ENCODE peak calls at places on chromosomes 7 and 10, in seven cellular contexts. One of them, this sample, is unnamed.

GRCh38 chr10:4186849-4187248 is 401.8 kb upstream of the KLF6 start:
- DNase-seq in A549: no peak
- DNase-seq in mammary epithelial cell: no peak
- DNase-seq in OCI-LY7: no peak
- DNase-seq in lower lobe of right lung: no peak
- DNase-seq in astrocyte of the spinal cord: no peak
- DNase-seq in HAP-1: no peak
- DNase-seq in this sample: no peak

GRCh38 chr10:79097021-79097695 is 28.4 kb downstream of the ZMIZ1 start:
- DNase-seq in A549: no peak
- DNase-seq in lower lobe of right lung: no peak
- DNase-seq in OCI-LY7: no peak
- DNase-seq in HAP-1: no peak
- DNase-seq in astrocyte of the spinal cord: no peak
- DNase-seq in mammary epithelial cell: no peak
- DNase-seq in this sample: no peak

GRCh38 chr10:58385784-58386112 is 538 bp downstream of the TFAM start:
- DNase-seq in mammary epithelial cell: peak; percentile 45
- DNase-seq in astrocyte of the spinal cord: peak; percentile 27
- DNase-seq in OCI-LY7: peak; percentile 22
- DNase-seq in lower lobe of right lung: peak; percentile 51
- DNase-seq in HAP-1: peak; percentile 49
- DNase-seq in A549: peak; percentile 42
- DNase-seq in this sample: no peak

GRCh38 chr10:19488592-19489280 is 327.5 kb upstream of the PLXDC2 start:
- DNase-seq in A549: no peak
- DNase-seq in lower lobe of right lung: peak; percentile 62
- DNase-seq in astrocyte of the spinal cord: peak; percentile 8
- DNase-seq in HAP-1: peak; percentile 51
- DNase-seq in mammary epithelial cell: no peak
- DNase-seq in OCI-LY7: no peak
- DNase-seq in this sample: no peak

GRCh38 chr10:102654566-102654965 is 10.3 kb downstream of the TRIM8 start:
- DNase-seq in A549: no peak
- DNase-seq in HAP-1: no peak
- DNase-seq in astrocyte of the spinal cord: no peak
- DNase-seq in OCI-LY7: no peak
- DNase-seq in lower lobe of right lung: no peak
- DNase-seq in mammary epithelial cell: no peak
- DNase-seq in this sample: no peak

GRCh38 chr10:124086097-124086710 is 7.2 kb downstream of the CHST15 start:
- DNase-seq in OCI-LY7: no peak
- DNase-seq in mammary epithelial cell: no peak
- DNase-seq in astrocyte of the spinal cord: no peak
- DNase-seq in A549: no peak
- DNase-seq in lower lobe of right lung: peak; percentile 40
- DNase-seq in HAP-1: no peak
- DNase-seq in this sample: no peak

GRCh38 chr7:135206887-135207738 is 4.2 kb downstream of the WDR91 start:
- DNase-seq in mammary epithelial cell: no peak
- DNase-seq in OCI-LY7: no peak
- DNase-seq in astrocyte of the spinal cord: no peak
- DNase-seq in lower lobe of right lung: no peak
- DNase-seq in HAP-1: no peak
- DNase-seq in A549: no peak
- DNase-seq in this sample: no peak

GRCh38 chr10:80664071-80664680 is 126.5 kb downstream of the SH2D4B start:
- DNase-seq in HAP-1: peak; percentile 58
- DNase-seq in mammary epithelial cell: peak; percentile 66
- DNase-seq in lower lobe of right lung: peak; percentile 81
- DNase-seq in OCI-LY7: peak; percentile 40
- DNase-seq in astrocyte of the spinal cord: peak; percentile 52
- DNase-seq in A549: peak; percentile 70
- DNase-seq in this sample: no peak

GRCh38 chr7:106393564-106393963 is 108.8 kb upstream of the NAMPT start:
- DNase-seq in lower lobe of right lung: no peak
- DNase-seq in OCI-LY7: no peak
- DNase-seq in HAP-1: no peak
- DNase-seq in astrocyte of the spinal cord: no peak
- DNase-seq in mammary epithelial cell: no peak
- DNase-seq in A549: no peak
- DNase-seq in this sample: no peak

GRCh38 chr10:46787321-46787615 is 124.0 kb upstream of the PTPN20 start:
- DNase-seq in astrocyte of the spinal cord: peak; percentile 46
- DNase-seq in A549: peak; percentile 46
- DNase-seq in lower lobe of right lung: no peak
- DNase-seq in HAP-1: no peak
- DNase-seq in mammary epithelial cell: peak; percentile 42
- DNase-seq in OCI-LY7: peak; percentile 19
- DNase-seq in this sample: no peak

GRCh38 chr10:77074104-77074638 is 563.4 kb downstream of the KCNMA1 start:
- DNase-seq in mammary epithelial cell: no peak
- DNase-seq in HAP-1: no peak
- DNase-seq in OCI-LY7: no peak
- DNase-seq in A549: no peak
- DNase-seq in astrocyte of the spinal cord: no peak
- DNase-seq in lower lobe of right lung: no peak
- DNase-seq in this sample: no peak

GRCh38 chr7:22664988-22665798 is 61.8 kb upstream of the IL6 start:
- DNase-seq in OCI-LY7: no peak
- DNase-seq in lower lobe of right lung: no peak
- DNase-seq in HAP-1: no peak
- DNase-seq in A549: no peak
- DNase-seq in mammary epithelial cell: no peak
- DNase-seq in astrocyte of the spinal cord: no peak
- DNase-seq in this sample: no peak

GRCh38 chr7:158698657-158699195 is 5.9 kb downstream of the NCAPG2 start:
- DNase-seq in astrocyte of the spinal cord: no peak
- DNase-seq in mammary epithelial cell: no peak
- DNase-seq in HAP-1: no peak
- DNase-seq in A549: no peak
- DNase-seq in OCI-LY7: no peak
- DNase-seq in lower lobe of right lung: no peak
- DNase-seq in this sample: no peak

GRCh38 chr7:158695056-158695455 is 9.5 kb downstream of the NCAPG2 start:
- DNase-seq in A549: no peak
- DNase-seq in HAP-1: no peak
- DNase-seq in OCI-LY7: no peak
- DNase-seq in astrocyte of the spinal cord: no peak
- DNase-seq in mammary epithelial cell: no peak
- DNase-seq in lower lobe of right lung: no peak
- DNase-seq in this sample: no peak

GRCh38 chr7:158694650-158695049 is 10.0 kb downstream of the NCAPG2 start:
- DNase-seq in lower lobe of right lung: no peak
- DNase-seq in OCI-LY7: no peak
- DNase-seq in A549: no peak
- DNase-seq in HAP-1: no peak
- DNase-seq in mammary epithelial cell: no peak
- DNase-seq in astrocyte of the spinal cord: no peak
- DNase-seq in this sample: no peak

GRCh38 chr7:158699341-158699740 is 5.3 kb downstream of the NCAPG2 start:
- DNase-seq in lower lobe of right lung: no peak
- DNase-seq in astrocyte of the spinal cord: no peak
- DNase-seq in A549: no peak
- DNase-seq in OCI-LY7: no peak
- DNase-seq in mammary epithelial cell: no peak
- DNase-seq in HAP-1: no peak
- DNase-seq in this sample: no peak

DNA sequence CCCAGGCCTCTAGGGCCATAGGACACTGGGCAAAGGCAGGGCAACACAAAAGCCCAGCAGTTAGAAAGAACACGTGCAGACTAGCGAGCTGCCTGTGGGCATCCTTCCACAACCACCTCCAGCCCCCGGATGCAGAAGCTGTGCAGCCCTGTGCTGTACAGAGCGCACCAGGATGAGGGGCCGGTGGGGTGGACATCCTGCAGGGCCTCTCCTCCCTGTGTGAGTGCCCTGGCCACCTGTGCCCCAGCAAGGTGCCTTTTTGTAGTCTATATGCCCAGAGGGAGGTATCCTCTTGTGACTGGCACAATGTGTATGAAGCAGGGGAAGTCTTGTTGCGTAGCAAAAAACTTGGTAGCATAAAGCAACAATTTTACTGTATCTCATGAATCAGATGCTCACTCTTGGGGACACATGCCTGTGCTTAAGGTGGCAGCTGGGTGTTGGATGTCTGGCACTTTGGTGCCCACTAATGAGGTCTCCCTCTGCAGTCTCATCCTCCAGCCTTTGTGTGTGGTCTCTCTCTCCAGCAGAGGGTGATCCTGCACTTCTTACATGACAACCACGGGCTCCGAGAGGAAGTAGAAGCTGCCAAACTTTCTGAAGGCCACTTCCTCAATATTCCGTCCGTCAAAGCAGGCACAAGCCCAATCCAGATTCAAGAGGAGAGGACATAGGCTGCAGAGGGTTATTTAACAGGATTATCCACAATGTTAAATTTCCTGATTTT is 8.7 kb downstream of the NCAPG2 start:
- DNase-seq in mammary epithelial cell: peak; percentile 30
- DNase-seq in astrocyte of the spinal cord: peak; percentile 80
- DNase-seq in A549: peak; percentile 76
- DNase-seq in HAP-1: no peak
- DNase-seq in lower lobe of right lung: peak; percentile 53
- DNase-seq in OCI-LY7: no peak
- DNase-seq in this sample: no peak
- H3K4me3 ChIP-seq in mammary epithelial cell: no peak overlapping the region
- H3K4me3 ChIP-seq in astrocyte of the spinal cord: no peak overlapping the region
- H3K4me3 ChIP-seq in A549: no peak overlapping the region
- H3K4me3 ChIP-seq in HAP-1: no peak overlapping the region
- H3K4me3 ChIP-seq in lower lobe of right lung: no peak overlapping the region
- H3K4me3 ChIP-seq in OCI-LY7: no peak overlapping the region
- H3K4me3 ChIP-seq in this sample: no peak overlapping the region

GRCh38 chr7:21256310-21256877 is 171.5 kb upstream of the SP4 start:
- DNase-seq in A549: peak; percentile 53
- DNase-seq in HAP-1: peak; percentile 51
- DNase-seq in astrocyte of the spinal cord: peak; percentile 57
- DNase-seq in OCI-LY7: peak; percentile 45
- DNase-seq in mammary epithelial cell: peak; percentile 6
- DNase-seq in lower lobe of right lung: no peak
- DNase-seq in this sample: no peak

GRCh38 chr7:21251166-21251806 is 176.6 kb upstream of the SP4 start:
- DNase-seq in mammary epithelial cell: no peak
- DNase-seq in lower lobe of right lung: no peak
- DNase-seq in astrocyte of the spinal cord: no peak
- DNase-seq in A549: no peak
- DNase-seq in HAP-1: no peak
- DNase-seq in OCI-LY7: no peak
- DNase-seq in this sample: no peak

DNA sequence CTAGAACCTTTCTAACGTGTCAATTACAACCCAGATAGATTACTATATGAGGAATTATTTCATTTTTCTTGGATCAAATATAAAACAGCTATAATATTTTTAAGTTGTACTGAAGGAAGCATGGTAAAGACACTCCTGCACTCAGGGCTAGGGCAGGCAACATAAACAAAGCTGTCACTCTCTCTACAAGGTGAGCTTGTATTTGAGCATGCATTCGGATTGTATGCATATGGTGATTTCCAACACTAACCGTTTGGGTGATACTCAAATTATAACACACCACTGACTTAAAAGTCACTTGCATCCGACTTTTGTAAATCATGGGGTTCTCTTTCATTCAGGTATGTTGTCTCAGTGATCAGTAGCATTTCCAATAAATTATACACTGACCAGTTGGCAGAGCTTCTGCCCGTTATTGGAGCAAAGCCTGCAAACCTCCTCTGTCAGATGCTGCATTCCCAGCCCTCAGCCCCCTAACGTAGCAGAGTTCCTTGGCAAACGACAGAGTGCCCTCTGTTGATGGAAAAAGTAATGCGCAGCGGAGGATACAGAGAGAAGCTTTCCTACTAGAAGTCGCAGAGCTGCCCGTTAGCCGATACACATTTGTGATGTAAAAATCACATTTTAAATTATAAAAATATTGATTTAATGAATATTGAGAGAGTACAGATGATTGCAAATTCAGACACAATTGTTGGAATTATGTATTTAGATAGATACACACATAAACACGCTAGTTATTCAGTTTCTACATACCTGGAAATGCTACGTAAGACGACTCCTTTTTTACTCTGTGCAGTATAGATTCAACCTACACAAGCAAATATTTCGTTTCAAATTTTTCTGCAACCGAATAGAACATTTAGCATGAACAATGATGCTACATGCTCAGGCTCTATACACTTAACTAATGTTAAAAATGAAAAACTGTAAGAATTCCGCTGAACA is 173.9 kb upstream of the SP4 start:
- DNase-seq in mammary epithelial cell: peak; percentile 52
- DNase-seq in OCI-LY7: peak; percentile 21
- DNase-seq in A549: peak; percentile 50
- DNase-seq in lower lobe of right lung: no peak
- DNase-seq in HAP-1: peak; percentile 79
- DNase-seq in astrocyte of the spinal cord: peak; percentile 54
- DNase-seq in this sample: no peak
- H3K4me3 ChIP-seq in mammary epithelial cell: no peak overlapping the region
- H3K4me3 ChIP-seq in OCI-LY7: no peak overlapping the region
- H3K4me3 ChIP-seq in A549: no peak overlapping the region
- H3K4me3 ChIP-seq in lower lobe of right lung: no peak overlapping the region
- H3K4me3 ChIP-seq in HAP-1: no peak overlapping the region
- H3K4me3 ChIP-seq in astrocyte of the spinal cord: no peak overlapping the region
- H3K4me3 ChIP-seq in this sample: no peak overlapping the region

GRCh38 chr10:86449926-86450558 is 71.5 kb downstream of the WAPL start:
- DNase-seq in mammary epithelial cell: no peak
- DNase-seq in A549: no peak
- DNase-seq in lower lobe of right lung: no peak
- DNase-seq in HAP-1: no peak
- DNase-seq in OCI-LY7: peak; percentile 61
- DNase-seq in astrocyte of the spinal cord: no peak
- DNase-seq in this sample: no peak
- H3K4me3 ChIP-seq in mammary epithelial cell: no peak overlapping the region
- H3K4me3 ChIP-seq in A549: no peak overlapping the region
- H3K4me3 ChIP-seq in lower lobe of right lung: no peak overlapping the region
- H3K4me3 ChIP-seq in HAP-1: no peak overlapping the region
- H3K4me3 ChIP-seq in OCI-LY7: peak overlapping the region; percentile 18
- H3K4me3 ChIP-seq in astrocyte of the spinal cord: no peak overlapping the region
- H3K4me3 ChIP-seq in this sample: no peak overlapping the region

GRCh38 chr10:132596742-132597279 is 59.2 kb downstream of the INPP5A start:
- DNase-seq in mammary epithelial cell: no peak
- DNase-seq in A549: no peak
- DNase-seq in lower lobe of right lung: no peak
- DNase-seq in astrocyte of the spinal cord: no peak
- DNase-seq in OCI-LY7: no peak
- DNase-seq in HAP-1: no peak
- DNase-seq in this sample: no peak
- H3K4me3 ChIP-seq in mammary epithelial cell: no peak overlapping the region
- H3K4me3 ChIP-seq in A549: no peak overlapping the region
- H3K4me3 ChIP-seq in lower lobe of right lung: no peak overlapping the region
- H3K4me3 ChIP-seq in astrocyte of the spinal cord: no peak overlapping the region
- H3K4me3 ChIP-seq in OCI-LY7: no peak overlapping the region
- H3K4me3 ChIP-seq in HAP-1: no peak overlapping the region
- H3K4me3 ChIP-seq in this sample: no peak overlapping the region

This sample was measured in AG04449.